ENCODE peak calls at places on chromosomes 5 and 9, in four cellular contexts. Q is GM06990, O is transverse colon, X is activated gamma-delta T cell treated with Interleukin-2 at 50 U/mL for 16 hours. Y is an unnamed sample.

GRCh38 chr5:149388498-149389190 is 9.6 kb upstream of the IL17B start:
- DNase-seq in Q (no peak), O (no peak), X (no peak), Y (no peak)

GRCh38 chr9:129380961-129381401 is 202.9 kb upstream of the IER5L start:
- DNase-seq in Q (no peak), O (no peak), X (no peak), Y (no peak)

GRCh38 chr5:83531661-83532060 is 60.1 kb downstream of the VCAN start:
- DNase-seq in Q (no peak), O (no peak), X (no peak), Y (no peak)

GRCh38 chr5:136776022-136776927 is 410.9 kb upstream of the TRPC7 start:
- DNase-seq in Q (no peak), O (no peak), X (no peak), Y (no peak)

GRCh38 chr9:138067594-138068367 is 190.2 kb downstream of the CACNA1B start:
- DNase-seq in Q (no peak), O (no peak), X (no peak), Y (no peak)

GRCh38 chr9:136645903-136646754 is 16.6 kb upstream of the EGFL7 start:
- DNase-seq in Q (no peak), O (no peak), X (no peak), Y (no peak)

GRCh38 chr5:36049949-36050348 is 16.7 kb downstream of the UGT3A2 start:
- DNase-seq in Q (no peak), O (no peak), X (no peak), Y (no peak)

GRCh38 chr9:16921855-16922254 is 51.4 kb upstream of the BNC2 start:
- DNase-seq in Q (no peak), O (no peak), X (no peak), Y (peak)

GRCh38 chr5:134004626-134005414 is at the start of gene VDAC1:
- DNase-seq in Q (peak), O (peak), X (peak), Y (peak)

GRCh38 chr5:991472-992267 is 16.9 kb upstream of the NKD2 start:
- DNase-seq in Q (no peak), O (no peak), X (no peak), Y (no peak)

GRCh38 chr5:1648806-1649205 is 125.0 kb upstream of the LPCAT1 start:
- DNase-seq in Q (no peak), O (no peak), X (no peak), Y (peak)

GRCh38 chr9:137070906-137071275 is 534 bp upstream of the SAPCD2 start:
- DNase-seq in Q (no peak), O (no peak), X (no peak), Y (no peak)

GRCh38 chr9:13186091-13186490 is 93.4 kb downstream of the MPDZ start:
- DNase-seq in Q (no peak), O (no peak), X (no peak), Y (no peak)

GRCh38 chr9:91933556-91934352 is 16.3 kb downstream of the ROR2 start:
- DNase-seq in Q (no peak), O (no peak), X (no peak), Y (no peak)

GRCh38 chr9:86668488-86668887 is 278.8 kb downstream of the GAS1 start:
- DNase-seq in Q (no peak), O (no peak), X (no peak), Y (no peak)

GRCh38 chr5:2891781-2892180 is 140.3 kb upstream of the IRX2 start:
- DNase-seq in Q (no peak), O (no peak), X (no peak), Y (no peak)

GRCh38 chr9:2012347-2012746 is 2.8 kb upstream of the SMARCA2 start:
- DNase-seq in Q (peak), O (no peak), X (no peak), Y (no peak)

GRCh38 chr5:38752622-38753021 is 93.2 kb upstream of the OSMR start:
- DNase-seq in Q (no peak), O (no peak), X (no peak), Y (no peak)

GRCh38 chr5:175797521-175798038 is 73.8 kb upstream of the CPLX2 start:
- DNase-seq in Q (no peak), O (no peak), X (no peak), Y (no peak)

GRCh38 chr5:133247881-133248642 is 196.2 kb downstream of the HSPA4 start:
- DNase-seq in Q (no peak), O (no peak), X (no peak), Y (no peak)

GRCh38 chr9:137607141-137607857 is 1.8 kb downstream of the ARRDC1 start:
- DNase-seq in Q (no peak), O (no peak), X (no peak), Y (no peak)

GRCh38 chr5:151234476-151235238 is 10.8 kb upstream of the CCDC69 start:
- DNase-seq in Q (peak), O (peak), X (peak), Y (no peak)

GRCh38 chr9:102714184-102714583 is 280.9 kb upstream of the CYLC2 start:
- DNase-seq in Q (no peak), O (no peak), X (no peak), Y (no peak)

GRCh38 chr5:14920121-14920520 is 48.5 kb upstream of the ANKH start:
- DNase-seq in Q (no peak), O (no peak), X (no peak), Y (no peak)

Y was measured in HS-5.